ENCODE peak calls at places on chromosomes 3 and 15, in seven cellular contexts. F is suprapubic skin, A is AG04450, S is spleen, I is epithelial cell of esophagus, Z is tibial artery, V is Calu3. C is an unnamed sample.

GRCh38 chr3:153350420-153350819 is 188.4 kb downstream of the RAP2B start:
- DNase-seq in Z (no peak), I (peak), A (peak), F (no peak), V (no peak), S (no peak), C (peak)

GRCh38 chr3:158458464-158458863 is 112.5 kb upstream of the MLF1 start:
- DNase-seq in Z (no peak), A (no peak), S (no peak), V (peak), I (peak), F (no peak), C (peak)

GRCh38 chr15:89129123-89129815 is 41.0 kb downstream of the ABHD2 start:
- DNase-seq in F (no peak), V (peak), S (peak), A (no peak), Z (no peak), I (peak), C (peak)

GRCh38 chr3:123568034-123568433 is 16.8 kb downstream of the HACD2 start:
- DNase-seq in F (no peak), A (no peak), I (no peak), S (no peak), Z (no peak), V (no peak), C (no peak)

GRCh38 chr3:188760408-188760807 is 411.4 kb upstream of the TPRG1 start:
- DNase-seq in S (no peak), I (peak), A (no peak), Z (no peak), V (no peak), F (no peak), C (peak)

GRCh38 chr3:152780553-152780952 is 54.4 kb upstream of the P2RY1 start:
- DNase-seq in I (peak), F (no peak), Z (no peak), S (no peak), A (no peak), V (no peak), C (no peak)

GRCh38 chr3:138184994-138185393 is 2.1 kb upstream of the ARMC8 start:
- DNase-seq in V (peak), F (no peak), I (peak), S (no peak), A (no peak), Z (no peak), C (no peak)

GRCh38 chr15:62241135-62241770 is 76.2 kb upstream of the C2CD4B start:
- DNase-seq in Z (no peak), A (no peak), S (no peak), F (no peak), I (peak), V (peak), C (peak)

GRCh38 chr3:128084675-128085021 is 32.4 kb downstream of the SEC61A1 start:
- DNase-seq in S (no peak), A (no peak), I (no peak), F (no peak), Z (no peak), V (no peak), C (no peak)

GRCh38 chr15:83886321-83886720 is 232.4 kb downstream of the ADAMTSL3 start:
- DNase-seq in V (no peak), S (no peak), Z (no peak), I (no peak), A (no peak), F (no peak), C (no peak)

GRCh38 chr15:66025972-66026371 is 156.7 kb downstream of the RAB11A start:
- DNase-seq in A (no peak), Z (no peak), S (no peak), I (peak), V (no peak), F (no peak), C (no peak)

GRCh38 chr3:184639351-184639750 is 72.5 kb downstream of the MAGEF1 start:
- DNase-seq in I (no peak), Z (no peak), S (no peak), A (no peak), F (no peak), V (no peak), C (no peak)

GRCh38 chr3:114856867-114857266 is 290.2 kb downstream of the ZBTB20 start:
- DNase-seq in S (no peak), A (no peak), Z (no peak), I (no peak), V (no peak), F (no peak), C (no peak)

GRCh38 chr3:64099316-64099715 is 76.0 kb upstream of the PSMD6 start:
- DNase-seq in F (no peak), V (no peak), Z (no peak), A (no peak), S (no peak), I (no peak), C (no peak)
- TF ChIP-seq CTCF in F (no peak), V (no peak), Z (no peak), A (no peak), S (no peak), I (no peak), C (no peak)

GRCh38 chr3:101603184-101603583 is 29.2 kb downstream of the PCNP start:
- DNase-seq in V (no peak), A (no peak), S (no peak), Z (no peak), F (no peak), I (no peak), C (no peak)
- TF ChIP-seq CTCF in V (no peak), A (no peak), S (no peak), Z (no peak), F (no peak), I (no peak), C (no peak)

DNA sequence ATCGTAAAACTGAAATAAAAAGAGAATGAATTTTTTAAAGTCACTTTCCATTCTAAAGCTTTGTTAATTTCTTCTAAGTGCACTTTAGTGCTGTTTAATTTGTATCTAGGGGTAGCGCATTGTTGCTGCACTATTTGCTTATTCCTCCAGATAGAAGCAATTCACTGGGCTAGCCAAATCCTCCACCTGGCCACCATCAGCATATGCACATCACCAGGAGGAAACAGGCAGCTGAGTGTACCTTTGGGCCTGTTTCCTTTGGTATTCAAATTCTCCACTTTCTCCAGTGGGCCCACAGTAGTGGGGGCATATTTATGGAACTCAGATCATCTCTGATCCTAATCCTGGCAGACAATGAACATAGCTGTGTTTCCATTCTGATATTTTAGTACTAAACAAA is 29.8 kb upstream of the CPB1 start:
- DNase-seq in Z (no peak), S (no peak), V (no peak), I (no peak), A (no peak), F (no peak), C (no peak)
- TF ChIP-seq CTCF in Z (no peak), S (no peak), V (no peak), I (no peak), A (no peak), F (no peak), C (no peak)

GRCh38 chr3:51336261-51336660 is 48.8 kb upstream of the MANF start:
- DNase-seq in S (no peak), A (no peak), Z (no peak), V (no peak), I (no peak), F (no peak), C (no peak)
- TF ChIP-seq CTCF in S (no peak), A (no peak), Z (no peak), V (no peak), I (no peak), F (no peak), C (no peak)

GRCh38 chr3:8966820-8967348 is 3.6 kb upstream of the RAD18 start:
- DNase-seq in S (no peak), F (no peak), Z (no peak), I (no peak), V (no peak), A (no peak), C (no peak)

GRCh38 chr3:8962226-8962861 is 928 bp downstream of the RAD18 start:
- DNase-seq in I (no peak), F (no peak), S (no peak), V (no peak), Z (no peak), A (no peak), C (no peak)

GRCh38 chr3:8966150-8966819 is 3.0 kb upstream of the RAD18 start:
- DNase-seq in I (no peak), V (no peak), F (no peak), S (no peak), A (no peak), Z (no peak), C (no peak)

GRCh38 chr3:8964436-8965370 is 1.4 kb upstream of the RAD18 start:
- DNase-seq in V (peak), F (no peak), Z (no peak), I (peak), S (no peak), A (no peak), C (peak)

DNA sequence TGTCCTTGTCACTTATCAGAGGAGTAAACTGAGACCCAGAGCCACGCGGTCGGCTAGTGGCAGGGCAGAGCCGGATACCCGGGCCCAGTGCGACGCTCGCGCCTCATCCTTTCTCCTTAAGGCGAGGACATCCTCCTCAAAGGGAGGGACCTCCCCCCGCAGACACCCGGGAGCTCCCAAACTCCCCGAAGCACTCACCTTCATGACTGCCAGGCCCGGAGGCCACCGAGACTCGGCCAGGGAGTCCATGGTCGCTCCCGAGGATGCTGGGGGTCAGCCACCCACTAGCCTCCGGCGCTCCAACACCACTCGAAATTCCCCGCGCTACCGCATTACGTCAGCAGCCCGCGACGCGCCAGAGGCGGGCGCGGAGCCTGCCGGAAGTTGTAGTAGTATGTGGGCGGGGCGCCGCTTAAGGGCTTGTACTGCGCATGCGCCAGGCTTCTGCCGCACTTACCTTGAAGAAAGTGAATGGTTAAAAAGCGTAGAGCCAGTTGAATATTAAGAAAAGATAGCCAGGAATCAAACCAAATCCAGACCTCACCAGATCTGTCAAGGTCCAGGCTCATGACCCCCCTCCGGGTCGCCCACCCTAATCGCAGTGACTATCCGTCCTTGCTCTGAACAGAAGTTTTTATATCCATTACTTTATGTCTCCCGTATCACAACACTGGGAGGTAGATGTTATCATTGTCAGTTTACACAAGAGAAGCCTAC is at the start of gene RAD18:
- DNase-seq in A (peak), S (peak), V (peak), Z (peak), F (peak), I (peak), C (peak)
- TF ChIP-seq CTCF in A (no peak), S (no peak), V (no peak), Z (no peak), F (no peak), I (no peak), C (no peak)

DNA sequence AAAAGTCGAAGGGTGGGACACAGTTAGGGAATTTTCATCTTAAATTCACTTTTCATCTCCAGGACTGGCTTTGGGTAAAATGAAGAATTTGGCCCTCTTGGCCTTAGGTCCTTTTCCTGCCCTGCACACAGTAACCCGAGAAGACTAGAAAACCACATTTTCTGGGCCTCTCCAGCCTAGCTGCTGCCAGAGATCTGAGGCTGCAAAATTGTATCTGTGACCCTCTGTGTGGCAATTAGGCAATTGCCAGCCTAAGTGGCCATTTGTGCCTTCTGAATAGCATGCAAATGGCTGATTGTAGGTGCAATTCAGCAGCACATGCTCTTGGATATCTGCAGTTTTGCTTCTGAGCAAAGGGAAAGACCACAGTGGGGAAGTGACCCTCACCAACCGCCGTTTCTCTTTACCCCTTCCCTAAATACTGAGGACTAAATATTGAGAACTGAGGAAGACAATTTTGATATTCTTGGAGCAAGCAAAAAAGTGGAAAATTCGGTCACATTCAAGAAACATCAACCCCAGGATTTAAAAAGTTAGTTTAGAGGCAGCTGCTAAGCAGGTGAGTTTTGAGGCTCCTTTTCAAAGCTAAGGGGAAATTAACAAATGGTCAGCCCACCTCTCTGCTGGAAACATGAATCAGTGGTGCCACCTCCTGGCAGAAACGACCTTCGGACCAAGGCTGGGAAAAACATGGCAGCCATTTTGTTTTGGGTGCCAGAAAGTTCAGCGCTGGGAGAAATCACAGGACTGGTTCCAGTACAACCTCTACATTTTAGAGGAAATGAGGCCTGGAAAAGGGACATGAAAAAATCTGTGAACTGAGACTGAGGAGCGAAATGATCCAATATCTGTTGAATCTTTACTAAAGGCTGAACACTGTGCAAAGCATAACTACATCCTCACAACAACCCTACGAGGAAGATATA is 56.6 kb upstream of the PRTG start:
- DNase-seq in A (no peak), S (no peak), F (no peak), I (peak), V (peak), Z (no peak), C (peak)
- TF ChIP-seq CTCF in A (peak), S (peak), F (no peak), I (peak), V (peak), Z (no peak), C (peak)

DNA sequence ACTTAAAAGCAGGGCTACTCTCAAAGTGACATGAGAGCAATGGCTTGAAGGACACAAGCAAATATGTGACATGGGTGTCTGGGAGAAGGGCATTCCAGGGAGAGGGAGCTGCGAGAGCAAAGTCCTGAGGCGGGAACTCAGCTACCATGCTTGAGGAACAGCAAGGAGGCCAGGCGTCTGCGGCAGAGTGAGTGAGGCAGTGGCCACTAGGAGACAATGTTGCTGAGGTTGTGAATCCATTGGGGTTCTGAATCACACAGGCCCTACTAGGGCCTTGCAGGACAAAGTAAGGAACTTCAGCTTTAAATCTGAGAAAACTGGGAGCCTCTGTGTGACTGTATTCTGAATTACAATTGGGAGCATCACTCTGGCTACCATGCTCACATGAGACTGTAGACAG is 94.1 kb upstream of the PRICKLE2 start:
- DNase-seq in V (no peak), I (no peak), A (no peak), Z (no peak), S (no peak), F (no peak), C (no peak)
- TF ChIP-seq CTCF in V (no peak), I (no peak), A (peak), Z (no peak), S (no peak), F (no peak), C (no peak)